ENCODE peak calls at places on chromosome 21, in four cellular contexts. A is A549, N is GM23338, W is pancreas. E is an unnamed sample.

GRCh38 chr21:25733859-25734653 is 648 bp downstream of the ATP5PF start:
- DNase-seq in A (peak), W (peak), N (peak), E (no peak)

GRCh38 chr21:21714396-21714795 is 716.2 kb downstream of the NCAM2 start:
- DNase-seq in A (no peak), W (no peak), N (no peak), E (no peak)

GRCh38 chr21:36589352-36589971 is 109.5 kb upstream of the SIM2 start:
- DNase-seq in N (peak), W (peak), A (peak), E (no peak)

GRCh38 chr21:14270631-14271030 is 54.7 kb downstream of the RBM11 start:
- DNase-seq in N (no peak), A (no peak), W (no peak), E (no peak)

GRCh38 chr21:18350216-18350615 is 53.4 kb downstream of the TMPRSS15 start:
- DNase-seq in W (no peak), N (no peak), A (no peak), E (no peak)

GRCh38 chr21:32147041-32147440 is 131.8 kb downstream of the MIS18A start:
- DNase-seq in N (no peak), W (no peak), A (no peak), E (peak)

GRCh38 chr21:33383056-33383888 is 19.9 kb upstream of the IFNGR2 start:
- DNase-seq in A (peak), N (peak), W (no peak), E (peak)

GRCh38 chr21:36847189-36847588 is 119.3 kb downstream of the HLCS start:
- DNase-seq in N (no peak), W (no peak), A (peak), E (peak)

GRCh38 chr21:18274370-18274769 is 29.7 kb downstream of the CHODL start:
- DNase-seq in N (no peak), W (no peak), A (no peak), E (no peak)

GRCh38 chr21:36753556-36753955 is 54.6 kb downstream of the SIM2 start:
- DNase-seq in W (no peak), N (no peak), A (peak), E (peak)

GRCh38 chr21:30216041-30216723 is at the start of gene CLDN8:
- DNase-seq in W (peak), A (no peak), N (no peak), E (no peak)

GRCh38 chr21:37509802-37510393 is 143.3 kb downstream of the DYRK1A start:
- DNase-seq in A (no peak), N (no peak), W (no peak), E (no peak)

GRCh38 chr21:42203936-42204335 is 15.0 kb upstream of the ABCG1 start:
- DNase-seq in W (no peak), A (no peak), N (no peak), E (no peak)
- TF ChIP-seq CTCF in W (no peak), A (no peak), N (no peak), E (no peak)

GRCh38 chr21:45373991-45374816 is 30.8 kb upstream of the COL18A1 start:
- DNase-seq in A (no peak), N (no peak), W (no peak), E (no peak)
- H3K4me3 ChIP-seq in A (no peak), N (no peak), W (no peak), E (no peak)

GRCh38 chr21:39373634-39374033 is 24.7 kb upstream of the HMGN1 start:
- DNase-seq in W (no peak), N (peak), A (peak), E (no peak)
- TF ChIP-seq CTCF in W (no peak), N (peak), A (no peak), E (peak)

DNA sequence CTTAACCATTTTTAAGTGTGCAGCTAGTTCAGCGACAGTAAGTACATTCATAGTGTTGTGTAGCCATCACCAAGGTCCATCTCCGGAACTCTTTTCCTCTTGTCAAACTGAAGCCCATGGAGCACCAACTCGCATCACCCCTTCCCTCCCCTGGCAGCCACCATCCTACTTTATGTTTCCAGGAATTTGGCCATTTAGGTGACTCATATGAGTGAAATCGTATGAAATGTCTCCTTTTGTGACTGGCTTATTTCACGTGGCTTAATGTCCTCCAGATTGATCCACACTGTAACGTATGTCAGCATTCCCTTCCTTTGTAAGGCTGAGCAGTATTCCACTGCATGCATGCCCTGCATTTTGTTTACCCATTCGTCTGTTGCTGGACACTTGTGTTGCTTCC is 2.5 kb downstream of the COL6A2 start:
- DNase-seq in A (no peak), W (no peak), N (no peak), E (no peak)
- H3K4me3 ChIP-seq in A (no peak), W (no peak), N (no peak), E (no peak)

DNA sequence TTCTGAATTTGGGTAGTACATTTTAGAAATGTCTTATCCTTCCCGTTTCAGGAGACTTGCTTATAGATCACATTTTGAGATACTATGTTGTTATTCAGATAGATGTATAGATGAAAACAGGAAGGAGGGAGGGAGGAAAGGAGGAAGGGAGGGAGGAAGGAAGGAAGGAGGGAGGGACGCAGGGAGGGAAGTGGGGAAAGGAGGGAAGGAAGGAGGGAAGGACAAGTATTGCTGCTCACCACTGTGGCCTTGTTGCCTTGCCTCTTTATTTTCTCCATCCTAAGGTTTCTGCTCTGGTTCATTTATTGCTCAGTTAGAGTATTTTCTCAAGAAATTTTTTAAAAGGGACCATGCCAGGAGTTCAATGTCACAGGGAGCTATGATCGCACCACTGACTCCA is 134.3 kb downstream of the LTN1 start:
- DNase-seq in W (no peak), N (no peak), A (no peak), E (no peak)
- TF ChIP-seq CTCF in W (no peak), N (no peak), A (no peak), E (no peak)

GRCh38 chr21:34880401-34880800 is 168.7 kb downstream of the RUNX1 start:
- DNase-seq in A (no peak), W (no peak), N (no peak), E (no peak)

GRCh38 chr21:34877485-34878128 is 171.5 kb downstream of the RUNX1 start:
- DNase-seq in N (no peak), W (peak), A (no peak), E (no peak)

GRCh38 chr21:34875830-34876229 is 173.3 kb downstream of the RUNX1 start:
- DNase-seq in N (no peak), A (no peak), W (no peak), E (no peak)

GRCh38 chr21:34878940-34879339 is 170.2 kb downstream of the RUNX1 start:
- DNase-seq in A (no peak), N (no peak), W (no peak), E (no peak)

DNA sequence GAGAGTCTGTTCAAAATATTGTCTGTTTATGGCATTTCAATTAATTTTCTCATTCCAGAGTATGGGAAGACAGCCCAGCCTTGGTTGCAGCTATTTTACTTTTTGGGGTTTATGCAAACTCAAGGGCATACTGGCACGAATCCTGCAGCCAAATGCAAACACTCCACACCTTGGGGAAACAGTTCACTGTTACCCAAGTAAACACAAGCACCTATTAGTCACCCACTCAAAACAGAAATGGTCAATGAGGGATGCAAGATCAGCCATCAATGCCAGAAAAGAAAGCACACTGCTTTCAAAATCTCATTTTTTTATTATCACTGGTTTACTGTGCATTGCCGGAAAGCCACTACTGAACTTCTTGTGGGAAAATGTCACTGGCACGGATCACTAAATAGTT is 170.6 kb downstream of the RUNX1 start:
- DNase-seq in N (no peak), W (no peak), A (peak), E (no peak)
- H3K4me3 ChIP-seq in N (no peak), W (no peak), A (peak), E (no peak)

DNA sequence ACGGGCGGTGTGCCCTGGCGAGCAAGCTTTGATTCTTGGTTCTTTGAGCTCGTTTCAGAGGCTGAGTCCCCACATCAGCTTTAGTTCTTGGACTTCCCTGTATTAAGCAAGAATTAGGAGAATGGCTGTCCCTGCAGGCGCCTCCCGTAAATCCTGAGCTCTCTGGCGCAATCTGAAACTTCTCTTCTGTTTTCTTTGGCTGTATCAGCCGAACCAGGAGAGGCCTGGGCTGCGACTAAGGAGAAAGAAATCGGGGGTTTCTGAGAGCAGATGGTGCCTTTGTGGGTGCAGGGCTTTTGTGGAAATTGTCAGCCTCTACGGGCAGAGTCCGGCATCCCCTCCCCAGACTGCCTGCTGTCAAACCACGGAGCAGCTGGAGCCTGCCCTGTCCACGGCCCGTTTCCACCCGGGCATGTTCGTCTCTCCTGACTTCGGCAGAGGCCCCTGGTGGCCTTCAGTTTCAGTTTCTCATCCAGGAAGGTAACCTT is 17.9 kb downstream of the CSTB start:
- DNase-seq in A (no peak), W (no peak), N (no peak), E (no peak)
- TF ChIP-seq CTCF in A (no peak), W (no peak), N (no peak), E (no peak)

GRCh38 chr21:42923553-42924432 is 1.6 kb downstream of the ERVH48-1 start:
- DNase-seq in N (peak), A (peak), W (peak), E (peak)
- H3K4me3 ChIP-seq in N (peak), A (no peak), W (no peak), E (no peak)

DNA sequence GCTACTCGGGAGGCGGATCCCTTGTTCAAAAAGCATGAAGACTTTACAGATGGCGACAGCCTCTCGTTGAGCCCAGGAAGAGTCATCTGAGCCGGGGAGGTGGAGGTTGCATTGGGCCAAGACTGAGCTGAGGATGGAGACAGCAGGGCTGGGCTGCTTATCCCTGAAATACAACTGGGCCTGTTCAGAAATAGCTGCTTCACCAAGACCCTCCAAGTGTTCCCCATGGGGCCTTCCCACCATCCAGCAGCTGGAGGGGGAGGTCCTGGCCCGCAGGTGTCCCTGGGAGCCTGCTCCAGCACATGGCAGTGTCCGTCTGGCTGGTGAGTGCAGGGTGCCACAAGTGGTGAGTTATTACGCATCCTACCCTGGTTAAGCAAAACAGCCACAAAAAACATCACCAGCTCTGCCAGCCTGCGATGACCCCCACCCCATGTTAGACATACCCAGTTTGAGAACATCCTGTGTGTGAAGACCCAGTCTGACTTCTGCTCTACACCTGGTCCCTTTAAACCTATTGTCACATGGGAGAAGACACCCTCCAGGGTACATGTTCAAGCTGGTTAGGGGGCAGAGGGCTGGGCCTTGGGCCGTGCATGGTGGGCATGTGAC is 93.1 kb upstream of the TMPRSS2 start:
- DNase-seq in W (peak), A (no peak), N (no peak), E (no peak)
- TF ChIP-seq CTCF in W (no peak), A (no peak), N (no peak), E (no peak)

E was measured in epithelial cell of proximal tubule.